ENCODE peak calls at places on chromosomes 11 and 22, in six cellular contexts. One of them, this sample, is unnamed.

GRCh38 chr11:87384078-87384729 is 346.5 kb downstream of the TMEM135 start:
- DNase-seq in colonic mucosa: no peak
- DNase-seq in fibroblast of lung: no peak
- DNase-seq in astrocyte: no peak
- DNase-seq in HepG2: no peak
- DNase-seq in DND-41: no peak
- DNase-seq in this sample: no peak

GRCh38 chr11:79083346-79083745 is 357.5 kb downstream of the TENM4 start:
- DNase-seq in colonic mucosa: no peak
- DNase-seq in fibroblast of lung: peak
- DNase-seq in astrocyte: no peak
- DNase-seq in HepG2: no peak
- DNase-seq in DND-41: no peak
- DNase-seq in this sample: no peak

GRCh38 chr22:29004647-29005371 is 56.8 kb downstream of the C22orf31 start:
- DNase-seq in colonic mucosa: peak
- DNase-seq in fibroblast of lung: peak
- DNase-seq in astrocyte: peak
- DNase-seq in HepG2: peak
- DNase-seq in DND-41: peak
- DNase-seq in this sample: peak

GRCh38 chr22:32218470-32218869 is 13.6 kb upstream of the RFPL2 start:
- DNase-seq in colonic mucosa: no peak
- DNase-seq in fibroblast of lung: no peak
- DNase-seq in astrocyte: no peak
- DNase-seq in HepG2: no peak
- DNase-seq in DND-41: no peak
- DNase-seq in this sample: no peak

GRCh38 chr11:67354314-67355022 is 1.1 kb upstream of the POLD4 start:
- DNase-seq in colonic mucosa: peak
- DNase-seq in fibroblast of lung: peak
- DNase-seq in astrocyte: peak
- DNase-seq in HepG2: peak
- DNase-seq in DND-41: no peak
- DNase-seq in this sample: peak

GRCh38 chr22:50523806-50524663 is 1.4 kb downstream of the SCO2 start:
- DNase-seq in colonic mucosa: peak
- DNase-seq in fibroblast of lung: no peak
- DNase-seq in astrocyte: no peak
- DNase-seq in HepG2: no peak
- DNase-seq in DND-41: no peak
- DNase-seq in this sample: no peak

GRCh38 chr11:35169754-35170153 is 30.8 kb downstream of the CD44 start:
- DNase-seq in colonic mucosa: no peak
- DNase-seq in fibroblast of lung: no peak
- DNase-seq in astrocyte: no peak
- DNase-seq in HepG2: no peak
- DNase-seq in DND-41: no peak
- DNase-seq in this sample: no peak

GRCh38 chr11:47270331-47271271 is 668 bp downstream of the MADD start:
- DNase-seq in colonic mucosa: peak
- DNase-seq in fibroblast of lung: peak
- DNase-seq in astrocyte: peak
- DNase-seq in HepG2: peak
- DNase-seq in DND-41: peak
- DNase-seq in this sample: peak

GRCh38 chr11:118921929-118922744 is 3.6 kb downstream of the BCL9L start:
- DNase-seq in colonic mucosa: peak
- DNase-seq in fibroblast of lung: peak
- DNase-seq in astrocyte: peak
- DNase-seq in HepG2: peak
- DNase-seq in DND-41: no peak
- DNase-seq in this sample: peak

GRCh38 chr11:2186669-2187266 is 15.2 kb upstream of the TH start:
- DNase-seq in colonic mucosa: no peak
- DNase-seq in fibroblast of lung: peak
- DNase-seq in astrocyte: no peak
- DNase-seq in HepG2: peak
- DNase-seq in DND-41: peak
- DNase-seq in this sample: peak

GRCh38 chr11:119624102-119624615 is 104.8 kb downstream of the NECTIN1 start:
- DNase-seq in colonic mucosa: no peak
- DNase-seq in fibroblast of lung: no peak
- DNase-seq in astrocyte: no peak
- DNase-seq in HepG2: no peak
- DNase-seq in DND-41: no peak
- DNase-seq in this sample: peak

GRCh38 chr22:38467904-38468760 is at the start of gene KDELR3:
- DNase-seq in colonic mucosa: peak
- DNase-seq in fibroblast of lung: peak
- DNase-seq in astrocyte: peak
- DNase-seq in HepG2: no peak
- DNase-seq in DND-41: no peak
- DNase-seq in this sample: peak

GRCh38 chr11:75325713-75326438 is 25.6 kb downstream of the ARRB1 start:
- DNase-seq in colonic mucosa: peak
- DNase-seq in fibroblast of lung: peak
- DNase-seq in astrocyte: peak
- DNase-seq in HepG2: no peak
- DNase-seq in DND-41: peak
- DNase-seq in this sample: no peak

GRCh38 chr22:38314140-38314991 is 2.9 kb downstream of the CSNK1E start:
- DNase-seq in colonic mucosa: no peak
- DNase-seq in fibroblast of lung: peak
- DNase-seq in astrocyte: peak
- DNase-seq in HepG2: no peak
- DNase-seq in DND-41: no peak
- DNase-seq in this sample: no peak

GRCh38 chr22:47333625-47334024 is 571.2 kb downstream of the TBC1D22A start:
- DNase-seq in colonic mucosa: no peak
- DNase-seq in fibroblast of lung: peak
- DNase-seq in astrocyte: peak
- DNase-seq in HepG2: peak
- DNase-seq in DND-41: no peak
- DNase-seq in this sample: no peak

GRCh38 chr22:32203181-32204105 is 1.4 kb downstream of the RFPL2 start:
- DNase-seq in colonic mucosa: no peak
- DNase-seq in fibroblast of lung: no peak
- DNase-seq in astrocyte: no peak
- DNase-seq in HepG2: no peak
- DNase-seq in DND-41: no peak
- DNase-seq in this sample: peak

GRCh38 chr22:38760477-38761201 is 4.8 kb upstream of the SUN2 start:
- DNase-seq in colonic mucosa: no peak
- DNase-seq in fibroblast of lung: peak
- DNase-seq in astrocyte: no peak
- DNase-seq in HepG2: peak
- DNase-seq in DND-41: peak
- DNase-seq in this sample: no peak

GRCh38 chr11:15897211-15897960 is 459.0 kb downstream of the SOX6 start:
- DNase-seq in colonic mucosa: no peak
- DNase-seq in fibroblast of lung: peak
- DNase-seq in astrocyte: peak
- DNase-seq in HepG2: no peak
- DNase-seq in DND-41: no peak
- DNase-seq in this sample: no peak

GRCh38 chr11:78379039-78379670 is 38.5 kb downstream of the GAB2 start:
- DNase-seq in colonic mucosa: no peak
- DNase-seq in fibroblast of lung: no peak
- DNase-seq in astrocyte: no peak
- DNase-seq in HepG2: no peak
- DNase-seq in DND-41: no peak
- DNase-seq in this sample: no peak

GRCh38 chr11:2588809-2589537 is 110.8 kb downstream of the KCNQ1OT1 start:
- DNase-seq in colonic mucosa: peak
- DNase-seq in fibroblast of lung: no peak
- DNase-seq in astrocyte: no peak
- DNase-seq in HepG2: no peak
- DNase-seq in DND-41: peak
- DNase-seq in this sample: no peak

GRCh38 chr11:9577551-9577950 is 4.1 kb downstream of the WEE1 start:
- DNase-seq in colonic mucosa: no peak
- DNase-seq in fibroblast of lung: peak
- DNase-seq in astrocyte: peak
- DNase-seq in HepG2: no peak
- DNase-seq in DND-41: no peak
- DNase-seq in this sample: no peak

GRCh38 chr11:9574806-9575530 is 1.5 kb downstream of the WEE1 start:
- DNase-seq in colonic mucosa: peak
- DNase-seq in fibroblast of lung: peak
- DNase-seq in astrocyte: peak
- DNase-seq in HepG2: peak
- DNase-seq in DND-41: peak
- DNase-seq in this sample: peak

GRCh38 chr11:9574556-9574805 is 1.0 kb downstream of the WEE1 start:
- DNase-seq in colonic mucosa: no peak
- DNase-seq in fibroblast of lung: peak
- DNase-seq in astrocyte: no peak
- DNase-seq in HepG2: no peak
- DNase-seq in DND-41: peak
- DNase-seq in this sample: peak

GRCh38 chr11:9575531-9576240 is 2.2 kb downstream of the WEE1 start:
- DNase-seq in colonic mucosa: no peak
- DNase-seq in fibroblast of lung: peak
- DNase-seq in astrocyte: peak
- DNase-seq in HepG2: no peak
- DNase-seq in DND-41: no peak
- DNase-seq in this sample: no peak

DNA sequence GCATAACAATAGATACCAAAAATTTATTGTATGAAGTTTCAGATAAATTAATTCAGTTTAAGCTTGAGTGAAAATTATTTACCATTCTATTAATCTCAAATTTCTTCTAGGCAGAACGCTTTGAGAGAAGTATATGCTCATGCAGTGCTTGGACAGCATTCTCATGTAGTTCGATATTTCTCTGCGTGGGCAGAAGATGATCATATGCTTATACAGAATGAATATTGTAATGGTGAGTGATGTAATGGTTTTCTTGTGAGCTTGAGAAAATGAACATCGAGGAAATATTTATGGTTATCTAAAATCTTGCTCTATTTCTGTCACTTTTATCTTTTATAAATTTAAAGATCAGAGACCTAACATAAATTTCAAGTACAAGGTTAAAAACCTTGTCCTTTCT is 3.6 kb downstream of the WEE1 start:
- DNase-seq in colonic mucosa: no peak
- DNase-seq in fibroblast of lung: peak
- DNase-seq in astrocyte: peak
- DNase-seq in HepG2: no peak
- DNase-seq in DND-41: no peak
- DNase-seq in this sample: no peak
- H3K9ac ChIP-seq in colonic mucosa: no peak
- H3K9ac ChIP-seq in fibroblast of lung: peak
- H3K9ac ChIP-seq in astrocyte: peak
- H3K9ac ChIP-seq in HepG2: peak
- H3K9ac ChIP-seq in DND-41: peak
- H3K9ac ChIP-seq in this sample: peak

DNA sequence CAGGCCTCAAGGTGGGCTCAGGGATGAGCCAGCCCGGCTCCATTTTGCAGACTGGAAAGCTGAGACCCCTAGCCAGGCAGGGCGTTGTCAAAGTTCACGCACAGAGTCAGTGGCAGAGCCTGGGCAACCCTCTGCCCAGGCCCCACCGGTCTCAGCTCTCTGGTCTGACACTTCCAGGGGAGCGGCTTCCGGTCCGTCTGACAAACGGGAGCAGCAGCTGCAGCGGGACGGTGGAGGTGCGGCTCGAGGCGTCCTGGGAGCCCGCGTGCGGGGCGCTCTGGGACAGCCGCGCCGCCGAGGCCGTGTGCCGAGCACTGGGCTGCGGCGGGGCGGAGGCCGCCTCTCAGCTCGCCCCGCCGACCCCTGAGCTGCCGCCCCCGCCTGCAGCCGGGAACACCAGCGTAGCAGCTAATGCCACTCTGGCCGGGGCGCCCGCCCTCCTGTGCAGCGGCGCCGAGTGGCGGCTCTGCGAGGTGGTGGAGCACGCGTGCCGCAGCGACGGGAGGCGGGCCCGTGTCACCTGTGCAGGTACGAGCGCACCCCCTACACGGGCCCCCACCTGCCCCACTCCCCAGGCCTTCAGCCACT is 36.0 kb downstream of the CD6 start:
- DNase-seq in colonic mucosa: peak
- DNase-seq in fibroblast of lung: no peak
- DNase-seq in astrocyte: no peak
- DNase-seq in HepG2: no peak
- DNase-seq in DND-41: no peak
- DNase-seq in this sample: peak
- H3K9ac ChIP-seq in colonic mucosa: no peak
- H3K9ac ChIP-seq in fibroblast of lung: no peak
- H3K9ac ChIP-seq in astrocyte: no peak
- H3K9ac ChIP-seq in HepG2: no peak
- H3K9ac ChIP-seq in DND-41: no peak
- H3K9ac ChIP-seq in this sample: no peak

GRCh38 chr22:18970948-18971315 is 34.8 kb upstream of the PRODH start:
- DNase-seq in colonic mucosa: no peak
- DNase-seq in fibroblast of lung: no peak
- DNase-seq in astrocyte: no peak
- DNase-seq in HepG2: no peak
- DNase-seq in DND-41: no peak
- DNase-seq in this sample: no peak
- H3K9ac ChIP-seq in colonic mucosa: no peak
- H3K9ac ChIP-seq in fibroblast of lung: no peak
- H3K9ac ChIP-seq in astrocyte: no peak
- H3K9ac ChIP-seq in HepG2: no peak
- H3K9ac ChIP-seq in DND-41: no peak
- H3K9ac ChIP-seq in this sample: peak

GRCh38 chr11:134685981-134686380 is 273.9 kb upstream of the B3GAT1 start:
- DNase-seq in colonic mucosa: no peak
- DNase-seq in fibroblast of lung: no peak
- DNase-seq in astrocyte: no peak
- DNase-seq in HepG2: no peak
- DNase-seq in DND-41: no peak
- DNase-seq in this sample: no peak

GRCh38 chr11:134686418-134686817 is 274.4 kb upstream of the B3GAT1 start:
- DNase-seq in colonic mucosa: no peak
- DNase-seq in fibroblast of lung: no peak
- DNase-seq in astrocyte: no peak
- DNase-seq in HepG2: no peak
- DNase-seq in DND-41: no peak
- DNase-seq in this sample: peak

GRCh38 chr11:134683860-134684259 is 271.8 kb upstream of the B3GAT1 start:
- DNase-seq in colonic mucosa: no peak
- DNase-seq in fibroblast of lung: no peak
- DNase-seq in astrocyte: no peak
- DNase-seq in HepG2: no peak
- DNase-seq in DND-41: no peak
- DNase-seq in this sample: no peak

GRCh38 chr11:134682577-134682976 is 270.5 kb upstream of the B3GAT1 start:
- DNase-seq in colonic mucosa: no peak
- DNase-seq in fibroblast of lung: no peak
- DNase-seq in astrocyte: no peak
- DNase-seq in HepG2: no peak
- DNase-seq in DND-41: no peak
- DNase-seq in this sample: no peak

DNA sequence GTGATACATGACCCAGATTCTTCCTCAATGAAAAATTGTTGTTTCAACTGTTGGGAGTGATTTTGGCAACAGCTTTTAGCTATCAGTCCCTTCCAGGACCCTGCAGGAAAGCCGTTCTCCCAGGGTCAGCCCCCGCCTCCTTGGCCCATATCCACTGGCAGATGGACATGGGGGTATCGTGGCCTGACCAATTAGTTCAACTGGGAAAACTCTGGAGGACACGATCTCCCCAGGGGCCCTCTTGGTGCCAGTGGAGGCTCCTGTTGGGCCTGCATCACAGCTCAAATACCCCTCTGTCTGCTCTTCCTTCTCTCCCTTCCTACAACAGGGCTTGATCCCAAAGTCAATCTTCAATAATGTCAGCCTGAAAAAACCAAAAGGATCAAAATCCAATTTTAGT is 272.5 kb upstream of the B3GAT1 start:
- DNase-seq in colonic mucosa: no peak
- DNase-seq in fibroblast of lung: no peak
- DNase-seq in astrocyte: no peak
- DNase-seq in HepG2: no peak
- DNase-seq in DND-41: no peak
- DNase-seq in this sample: no peak
- H3K9ac ChIP-seq in colonic mucosa: no peak
- H3K9ac ChIP-seq in fibroblast of lung: no peak
- H3K9ac ChIP-seq in astrocyte: no peak
- H3K9ac ChIP-seq in HepG2: no peak
- H3K9ac ChIP-seq in DND-41: no peak
- H3K9ac ChIP-seq in this sample: no peak